ENCODE peak calls at places on chromosomes 5 and 9, in eight cellular contexts. One of them, this sample, is unnamed.

GRCh38 chr5:34735436-34736426 is 79.6 kb downstream of the RAI14 start:
- DNase-seq in naive thymus-derived CD4-positive, alpha-beta T cell: no peak
- DNase-seq in right cardiac atrium: no peak
- DNase-seq in IMR-90: peak; percentile 80
- DNase-seq in PC-3: no peak
- DNase-seq in GM23248: peak; percentile 82
- DNase-seq in neuronal stem cell: no peak
- DNase-seq in transverse colon: no peak
- DNase-seq in this sample: no peak

GRCh38 chr9:33306037-33306436 is 15.7 kb downstream of the NFX1 start:
- DNase-seq in naive thymus-derived CD4-positive, alpha-beta T cell: no peak
- DNase-seq in right cardiac atrium: no peak
- DNase-seq in IMR-90: peak; percentile 28
- DNase-seq in PC-3: no peak
- DNase-seq in GM23248: no peak
- DNase-seq in neuronal stem cell: no peak
- DNase-seq in transverse colon: no peak
- DNase-seq in this sample: no peak

GRCh38 chr9:91795500-91796241 is 154.4 kb downstream of the ROR2 start:
- DNase-seq in naive thymus-derived CD4-positive, alpha-beta T cell: no peak
- DNase-seq in right cardiac atrium: peak; percentile 5
- DNase-seq in IMR-90: peak; percentile 22
- DNase-seq in PC-3: peak; percentile 39
- DNase-seq in GM23248: peak; percentile 58
- DNase-seq in neuronal stem cell: no peak
- DNase-seq in transverse colon: no peak
- DNase-seq in this sample: no peak

GRCh38 chr5:151686673-151687378 is at the start of gene SPARC:
- DNase-seq in naive thymus-derived CD4-positive, alpha-beta T cell: no peak
- DNase-seq in right cardiac atrium: peak; percentile 92
- DNase-seq in IMR-90: peak; percentile 96
- DNase-seq in PC-3: no peak
- DNase-seq in GM23248: peak; percentile 97
- DNase-seq in neuronal stem cell: peak; percentile 74
- DNase-seq in transverse colon: peak; percentile 56
- DNase-seq in this sample: no peak

GRCh38 chr5:142894749-142895148 is 124.6 kb downstream of the ARHGAP26 start:
- DNase-seq in naive thymus-derived CD4-positive, alpha-beta T cell: no peak
- DNase-seq in right cardiac atrium: no peak
- DNase-seq in IMR-90: peak; percentile 80
- DNase-seq in PC-3: peak; percentile 36
- DNase-seq in GM23248: peak; percentile 82
- DNase-seq in neuronal stem cell: no peak
- DNase-seq in transverse colon: no peak
- DNase-seq in this sample: no peak

GRCh38 chr9:77215874-77216273 is 38.5 kb downstream of the VPS13A start:
- DNase-seq in naive thymus-derived CD4-positive, alpha-beta T cell: no peak
- DNase-seq in right cardiac atrium: no peak
- DNase-seq in IMR-90: peak; percentile 55
- DNase-seq in PC-3: no peak
- DNase-seq in GM23248: peak; percentile 16
- DNase-seq in neuronal stem cell: no peak
- DNase-seq in transverse colon: no peak
- DNase-seq in this sample: no peak

GRCh38 chr9:129501771-129502324 is 119.1 kb downstream of the C9orf50 start:
- DNase-seq in naive thymus-derived CD4-positive, alpha-beta T cell: no peak
- DNase-seq in right cardiac atrium: no peak
- DNase-seq in IMR-90: no peak
- DNase-seq in PC-3: no peak
- DNase-seq in GM23248: peak; percentile 23
- DNase-seq in neuronal stem cell: no peak
- DNase-seq in transverse colon: no peak
- DNase-seq in this sample: no peak

GRCh38 chr5:178284095-178284675 is 51.6 kb upstream of the PHYKPL start:
- DNase-seq in naive thymus-derived CD4-positive, alpha-beta T cell: no peak
- DNase-seq in right cardiac atrium: no peak
- DNase-seq in IMR-90: peak; percentile 3
- DNase-seq in PC-3: peak; percentile 73
- DNase-seq in GM23248: no peak
- DNase-seq in neuronal stem cell: no peak
- DNase-seq in transverse colon: no peak
- DNase-seq in this sample: no peak

GRCh38 chr5:33260098-33260497 is 180.7 kb upstream of the TARS1 start:
- DNase-seq in naive thymus-derived CD4-positive, alpha-beta T cell: no peak
- DNase-seq in right cardiac atrium: no peak
- DNase-seq in IMR-90: peak; percentile 42
- DNase-seq in PC-3: no peak
- DNase-seq in GM23248: peak; percentile 70
- DNase-seq in neuronal stem cell: no peak
- DNase-seq in transverse colon: no peak
- DNase-seq in this sample: no peak

GRCh38 chr5:124634228-124634819 is 112.1 kb downstream of the ZNF608 start:
- DNase-seq in naive thymus-derived CD4-positive, alpha-beta T cell: no peak
- DNase-seq in right cardiac atrium: no peak
- DNase-seq in IMR-90: peak; percentile 60
- DNase-seq in PC-3: peak; percentile 71
- DNase-seq in GM23248: peak; percentile 63
- DNase-seq in neuronal stem cell: no peak
- DNase-seq in transverse colon: no peak
- DNase-seq in this sample: no peak

GRCh38 chr9:127536499-127536898 is 75.6 kb upstream of the STXBP1 start:
- DNase-seq in naive thymus-derived CD4-positive, alpha-beta T cell: no peak
- DNase-seq in right cardiac atrium: no peak
- DNase-seq in IMR-90: no peak
- DNase-seq in PC-3: no peak
- DNase-seq in GM23248: no peak
- DNase-seq in neuronal stem cell: no peak
- DNase-seq in transverse colon: no peak
- DNase-seq in this sample: no peak

GRCh38 chr5:159456722-159457462 is 126.6 kb upstream of the IL12B start:
- DNase-seq in naive thymus-derived CD4-positive, alpha-beta T cell: no peak
- DNase-seq in right cardiac atrium: no peak
- DNase-seq in IMR-90: peak; percentile 59
- DNase-seq in PC-3: peak; percentile 72
- DNase-seq in GM23248: peak; percentile 69
- DNase-seq in neuronal stem cell: no peak
- DNase-seq in transverse colon: no peak
- DNase-seq in this sample: no peak

GRCh38 chr9:77563205-77563604 is 84.9 kb downstream of the GNA14 start:
- DNase-seq in naive thymus-derived CD4-positive, alpha-beta T cell: no peak
- DNase-seq in right cardiac atrium: no peak
- DNase-seq in IMR-90: no peak
- DNase-seq in PC-3: no peak
- DNase-seq in GM23248: no peak
- DNase-seq in neuronal stem cell: no peak
- DNase-seq in transverse colon: no peak
- DNase-seq in this sample: no peak

GRCh38 chr9:6687180-6687579 is 41.7 kb upstream of the GLDC start:
- DNase-seq in naive thymus-derived CD4-positive, alpha-beta T cell: no peak
- DNase-seq in right cardiac atrium: no peak
- DNase-seq in IMR-90: no peak
- DNase-seq in PC-3: no peak
- DNase-seq in GM23248: no peak
- DNase-seq in neuronal stem cell: no peak
- DNase-seq in transverse colon: no peak
- DNase-seq in this sample: no peak

GRCh38 chr9:2307480-2307879 is 292.3 kb downstream of the SMARCA2 start:
- DNase-seq in naive thymus-derived CD4-positive, alpha-beta T cell: no peak
- DNase-seq in right cardiac atrium: no peak
- DNase-seq in IMR-90: peak; percentile 33
- DNase-seq in PC-3: no peak
- DNase-seq in GM23248: peak; percentile 91
- DNase-seq in neuronal stem cell: no peak
- DNase-seq in transverse colon: no peak
- DNase-seq in this sample: no peak

GRCh38 chr9:121660367-121660766 is 8.9 kb downstream of the DAB2IP start:
- DNase-seq in naive thymus-derived CD4-positive, alpha-beta T cell: no peak
- DNase-seq in right cardiac atrium: peak; percentile 18
- DNase-seq in IMR-90: no peak
- DNase-seq in PC-3: no peak
- DNase-seq in GM23248: no peak
- DNase-seq in neuronal stem cell: no peak
- DNase-seq in transverse colon: no peak
- DNase-seq in this sample: no peak

GRCh38 chr9:34545497-34545896 is 22.7 kb upstream of the ENHO start:
- DNase-seq in naive thymus-derived CD4-positive, alpha-beta T cell: no peak
- DNase-seq in right cardiac atrium: peak; percentile 40
- DNase-seq in IMR-90: no peak
- DNase-seq in PC-3: no peak
- DNase-seq in GM23248: no peak
- DNase-seq in neuronal stem cell: no peak
- DNase-seq in transverse colon: no peak
- DNase-seq in this sample: no peak

GRCh38 chr5:66436721-66437120 is 159.5 kb upstream of the MAST4 start:
- DNase-seq in naive thymus-derived CD4-positive, alpha-beta T cell: no peak
- DNase-seq in right cardiac atrium: peak; percentile 58
- DNase-seq in IMR-90: no peak
- DNase-seq in PC-3: peak; percentile 1
- DNase-seq in GM23248: peak; percentile 9
- DNase-seq in neuronal stem cell: no peak
- DNase-seq in transverse colon: no peak
- DNase-seq in this sample: no peak

GRCh38 chr5:132459031-132459982 is 31.3 kb downstream of the IRF1 start:
- DNase-seq in naive thymus-derived CD4-positive, alpha-beta T cell: no peak
- DNase-seq in right cardiac atrium: no peak
- DNase-seq in IMR-90: peak; percentile 75
- DNase-seq in PC-3: peak; percentile 18
- DNase-seq in GM23248: peak; percentile 53
- DNase-seq in neuronal stem cell: no peak
- DNase-seq in transverse colon: peak; percentile 60
- DNase-seq in this sample: no peak
- H3K4me1 ChIP-seq in naive thymus-derived CD4-positive, alpha-beta T cell: peaks cover 97% of the 10 kb centered on the region
- H3K4me1 ChIP-seq in right cardiac atrium: peaks cover 27% of the 10 kb centered on the region
- H3K4me1 ChIP-seq in IMR-90: peaks cover 34% of the 10 kb centered on the region
- H3K4me1 ChIP-seq in PC-3: peaks cover 27% of the 10 kb centered on the region
- H3K4me1 ChIP-seq in GM23248: peaks cover 46% of the 10 kb centered on the region
- H3K4me1 ChIP-seq in neuronal stem cell: peaks cover 7% of the 10 kb centered on the region
- H3K4me1 ChIP-seq in transverse colon: peaks cover 82% of the 10 kb centered on the region
- H3K4me1 ChIP-seq in this sample: peaks cover 98% of the 10 kb centered on the region

GRCh38 chr9:124760719-124761118 is 10.4 kb downstream of the NR6A1 start:
- DNase-seq in naive thymus-derived CD4-positive, alpha-beta T cell: no peak
- DNase-seq in right cardiac atrium: no peak
- DNase-seq in IMR-90: no peak
- DNase-seq in PC-3: no peak
- DNase-seq in GM23248: no peak
- DNase-seq in neuronal stem cell: no peak
- DNase-seq in transverse colon: no peak
- DNase-seq in this sample: no peak

GRCh38 chr9:124762633-124763032 is 8.5 kb downstream of the NR6A1 start:
- DNase-seq in naive thymus-derived CD4-positive, alpha-beta T cell: no peak
- DNase-seq in right cardiac atrium: no peak
- DNase-seq in IMR-90: no peak
- DNase-seq in PC-3: no peak
- DNase-seq in GM23248: no peak
- DNase-seq in neuronal stem cell: no peak
- DNase-seq in transverse colon: no peak
- DNase-seq in this sample: no peak

GRCh38 chr9:124761710-124762109 is 9.4 kb downstream of the NR6A1 start:
- DNase-seq in naive thymus-derived CD4-positive, alpha-beta T cell: no peak
- DNase-seq in right cardiac atrium: no peak
- DNase-seq in IMR-90: no peak
- DNase-seq in PC-3: no peak
- DNase-seq in GM23248: no peak
- DNase-seq in neuronal stem cell: no peak
- DNase-seq in transverse colon: no peak
- DNase-seq in this sample: no peak

GRCh38 chr9:124759327-124759726 is 11.8 kb downstream of the NR6A1 start:
- DNase-seq in naive thymus-derived CD4-positive, alpha-beta T cell: no peak
- DNase-seq in right cardiac atrium: no peak
- DNase-seq in IMR-90: no peak
- DNase-seq in PC-3: no peak
- DNase-seq in GM23248: no peak
- DNase-seq in neuronal stem cell: no peak
- DNase-seq in transverse colon: no peak
- DNase-seq in this sample: no peak

GRCh38 chr9:124761196-124761595 is 9.9 kb downstream of the NR6A1 start:
- DNase-seq in naive thymus-derived CD4-positive, alpha-beta T cell: no peak
- DNase-seq in right cardiac atrium: no peak
- DNase-seq in IMR-90: no peak
- DNase-seq in PC-3: no peak
- DNase-seq in GM23248: no peak
- DNase-seq in neuronal stem cell: no peak
- DNase-seq in transverse colon: no peak
- DNase-seq in this sample: no peak
- H3K4me1 ChIP-seq in naive thymus-derived CD4-positive, alpha-beta T cell: no peaks in the 10 kb centered on the region
- H3K4me1 ChIP-seq in right cardiac atrium: no peaks in the 10 kb centered on the region
- H3K4me1 ChIP-seq in IMR-90: peaks cover 1% of the 10 kb centered on the region
- H3K4me1 ChIP-seq in PC-3: no peaks in the 10 kb centered on the region
- H3K4me1 ChIP-seq in GM23248: peaks cover 6% of the 10 kb centered on the region
- H3K4me1 ChIP-seq in neuronal stem cell: peaks cover 13% of the 10 kb centered on the region
- H3K4me1 ChIP-seq in transverse colon: no peaks in the 10 kb centered on the region
- H3K4me1 ChIP-seq in this sample: no peaks in the 10 kb centered on the region

GRCh38 chr9:110125763-110126351 is 82.1 kb downstream of the C9orf152 start:
- DNase-seq in naive thymus-derived CD4-positive, alpha-beta T cell: no peak
- DNase-seq in right cardiac atrium: no peak
- DNase-seq in IMR-90: peak; percentile 41
- DNase-seq in PC-3: no peak
- DNase-seq in GM23248: peak; percentile 46
- DNase-seq in neuronal stem cell: no peak
- DNase-seq in transverse colon: no peak
- DNase-seq in this sample: no peak
- H3K4me1 ChIP-seq in naive thymus-derived CD4-positive, alpha-beta T cell: no peaks in the 10 kb centered on the region
- H3K4me1 ChIP-seq in right cardiac atrium: peaks cover 26% of the 10 kb centered on the region
- H3K4me1 ChIP-seq in IMR-90: peaks cover 55% of the 10 kb centered on the region
- H3K4me1 ChIP-seq in PC-3: peaks cover 3% of the 10 kb centered on the region
- H3K4me1 ChIP-seq in GM23248: peaks cover 30% of the 10 kb centered on the region
- H3K4me1 ChIP-seq in neuronal stem cell: peaks cover 45% of the 10 kb centered on the region
- H3K4me1 ChIP-seq in transverse colon: peaks cover 50% of the 10 kb centered on the region
- H3K4me1 ChIP-seq in this sample: peaks cover 4% of the 10 kb centered on the region

DNA sequence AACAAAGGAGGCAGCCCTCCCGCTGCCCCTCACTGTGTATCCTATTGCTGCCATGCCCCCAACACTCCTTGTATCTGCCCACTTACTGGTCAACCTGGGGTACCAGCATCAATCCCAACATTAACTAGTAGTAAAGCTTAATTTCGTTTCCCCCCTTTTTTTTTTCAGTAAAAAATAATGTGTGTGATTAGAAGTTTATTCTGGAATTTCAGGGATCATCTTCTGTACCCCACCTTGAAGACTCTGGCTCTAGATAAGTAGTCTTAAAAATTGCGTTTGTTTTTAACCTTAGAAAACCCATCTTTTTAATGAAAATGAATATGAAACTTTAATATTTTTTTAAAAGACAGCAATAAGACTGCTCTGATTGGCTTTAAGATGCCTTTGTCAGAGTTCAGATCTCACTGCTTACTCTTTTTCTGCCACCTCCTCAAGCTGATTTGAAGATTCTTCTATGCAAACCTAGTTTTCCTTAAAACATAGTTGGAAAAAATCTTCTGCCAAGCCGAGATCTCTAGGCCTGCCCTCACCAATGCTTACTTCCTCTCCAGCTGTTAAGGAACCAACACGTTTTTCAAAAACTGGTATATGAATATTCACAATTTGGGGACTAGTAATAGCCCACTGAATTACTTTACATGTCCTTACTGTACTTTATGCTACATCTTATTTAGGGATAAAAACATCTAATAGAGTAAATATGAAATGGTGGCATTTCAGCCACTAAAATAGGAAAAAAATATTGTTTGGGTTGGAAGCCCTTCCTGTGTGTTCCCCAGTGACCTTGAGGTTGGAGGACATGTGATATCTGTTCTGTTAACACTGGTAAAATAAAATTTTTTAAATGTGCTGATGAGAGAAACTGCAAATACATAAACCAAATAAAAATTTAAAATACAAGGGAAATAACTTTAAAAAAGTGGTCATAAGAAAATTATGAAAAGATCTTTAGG is 4.0 kb upstream of the RHOBTB3 start:
- DNase-seq in naive thymus-derived CD4-positive, alpha-beta T cell: no peak
- DNase-seq in right cardiac atrium: no peak
- DNase-seq in IMR-90: no peak
- DNase-seq in PC-3: no peak
- DNase-seq in GM23248: peak; percentile 40
- DNase-seq in neuronal stem cell: no peak
- DNase-seq in transverse colon: no peak
- DNase-seq in this sample: no peak
- H3K4me1 ChIP-seq in naive thymus-derived CD4-positive, alpha-beta T cell: no peaks in the 10 kb centered on the region
- H3K4me1 ChIP-seq in right cardiac atrium: peaks cover 2% of the 10 kb centered on the region
- H3K4me1 ChIP-seq in IMR-90: peaks cover 17% of the 10 kb centered on the region
- H3K4me1 ChIP-seq in PC-3: peaks cover 22% of the 10 kb centered on the region
- H3K4me1 ChIP-seq in GM23248: peaks cover 78% of the 10 kb centered on the region
- H3K4me1 ChIP-seq in neuronal stem cell: peaks cover 4% of the 10 kb centered on the region
- H3K4me1 ChIP-seq in transverse colon: peaks cover 20% of the 10 kb centered on the region
- H3K4me1 ChIP-seq in this sample: peaks cover 30% of the 10 kb centered on the region